ENCODE peak calls at places on chromosomes 12 and 14, in five cellular contexts. One of them, this sample, is unnamed.

GRCh38 chr12:48907243-48907642 is 18.0 kb downstream of the FKBP11 start:
- DNase-seq in spleen: no peak
- DNase-seq in cardiac muscle cell: no peak
- DNase-seq in GM23338: no peak
- DNase-seq in NT2/D1: no peak
- DNase-seq in this sample: no peak

GRCh38 chr12:104294845-104295674 is 8.5 kb upstream of the EID3 start:
- DNase-seq in spleen: no peak
- DNase-seq in cardiac muscle cell: no peak
- DNase-seq in GM23338: no peak
- DNase-seq in NT2/D1: no peak
- DNase-seq in this sample: no peak

GRCh38 chr12:64097346-64098105 is 124.6 kb downstream of the KICS2 start:
- DNase-seq in spleen: no peak
- DNase-seq in cardiac muscle cell: no peak
- DNase-seq in GM23338: no peak
- DNase-seq in NT2/D1: no peak
- DNase-seq in this sample: no peak

GRCh38 chr12:106118-106561 is 39.6 kb downstream of the IQSEC3 start:
- DNase-seq in spleen: no peak
- DNase-seq in cardiac muscle cell: no peak
- DNase-seq in GM23338: peak; percentile 77
- DNase-seq in NT2/D1: no peak
- DNase-seq in this sample: no peak

GRCh38 chr12:58368001-58368400 is 426.6 kb downstream of the ATP23 start:
- DNase-seq in spleen: no peak
- DNase-seq in cardiac muscle cell: no peak
- DNase-seq in GM23338: no peak
- DNase-seq in NT2/D1: no peak
- DNase-seq in this sample: no peak

GRCh38 chr14:89359477-89360222 is 57.4 kb downstream of the FOXN3 start:
- DNase-seq in spleen: no peak
- DNase-seq in cardiac muscle cell: no peak
- DNase-seq in GM23338: no peak
- DNase-seq in NT2/D1: no peak
- DNase-seq in this sample: no peak

GRCh38 chr12:58803893-58804292 is 116.4 kb downstream of the LRIG3 start:
- DNase-seq in spleen: no peak
- DNase-seq in cardiac muscle cell: no peak
- DNase-seq in GM23338: no peak
- DNase-seq in NT2/D1: no peak
- DNase-seq in this sample: no peak

GRCh38 chr12:24044973-24045703 is 95.7 kb upstream of the SOX5 start:
- DNase-seq in spleen: no peak
- DNase-seq in cardiac muscle cell: no peak
- DNase-seq in GM23338: no peak
- DNase-seq in NT2/D1: no peak
- DNase-seq in this sample: no peak

GRCh38 chr12:109467978-109468676 is 9.0 kb downstream of the KCTD10 start:
- DNase-seq in spleen: no peak
- DNase-seq in cardiac muscle cell: no peak
- DNase-seq in GM23338: no peak
- DNase-seq in NT2/D1: no peak
- DNase-seq in this sample: no peak

GRCh38 chr14:100692859-100693558 is 33.7 kb upstream of the DLK1 start:
- DNase-seq in spleen: no peak
- DNase-seq in cardiac muscle cell: no peak
- DNase-seq in GM23338: no peak
- DNase-seq in NT2/D1: no peak
- DNase-seq in this sample: peak; percentile 99

GRCh38 chr12:131210506-131211278 is 257.0 kb downstream of the ADGRD1 start:
- DNase-seq in spleen: peak; percentile 51
- DNase-seq in cardiac muscle cell: no peak
- DNase-seq in GM23338: no peak
- DNase-seq in NT2/D1: no peak
- DNase-seq in this sample: no peak

GRCh38 chr12:54373619-54374554 is 9.6 kb upstream of the GPR84 start:
- DNase-seq in spleen: no peak
- DNase-seq in cardiac muscle cell: no peak
- DNase-seq in GM23338: no peak
- DNase-seq in NT2/D1: no peak
- DNase-seq in this sample: no peak

GRCh38 chr14:95038521-95039250 is 118.6 kb downstream of the DICER1 start:
- DNase-seq in spleen: peak; percentile 30
- DNase-seq in cardiac muscle cell: no peak
- DNase-seq in GM23338: no peak
- DNase-seq in NT2/D1: no peak
- DNase-seq in this sample: peak; percentile 35

GRCh38 chr14:105086833-105087307 is 21.6 kb upstream of the GPR132 start:
- DNase-seq in spleen: peak; percentile 97
- DNase-seq in cardiac muscle cell: peak; percentile 92
- DNase-seq in GM23338: peak; percentile 93
- DNase-seq in NT2/D1: no peak
- DNase-seq in this sample: peak; percentile 94

GRCh38 chr12:13234045-13234641 is 37.6 kb downstream of the EMP1 start:
- DNase-seq in spleen: no peak
- DNase-seq in cardiac muscle cell: peak; percentile 57
- DNase-seq in GM23338: peak; percentile 88
- DNase-seq in NT2/D1: peak; percentile 89
- DNase-seq in this sample: no peak

GRCh38 chr12:54993181-54993835 is 8.7 kb upstream of the TESPA1 start:
- DNase-seq in spleen: no peak
- DNase-seq in cardiac muscle cell: peak; percentile 81
- DNase-seq in GM23338: peak; percentile 82
- DNase-seq in NT2/D1: peak; percentile 68
- DNase-seq in this sample: no peak

GRCh38 chr12:11769723-11770514 is 120.4 kb downstream of the ETV6 start:
- DNase-seq in spleen: no peak
- DNase-seq in cardiac muscle cell: no peak
- DNase-seq in GM23338: no peak
- DNase-seq in NT2/D1: no peak
- DNase-seq in this sample: no peak

GRCh38 chr12:11771356-11771755 is 121.9 kb downstream of the ETV6 start:
- DNase-seq in spleen: no peak
- DNase-seq in cardiac muscle cell: no peak
- DNase-seq in GM23338: peak; percentile 40
- DNase-seq in NT2/D1: no peak
- DNase-seq in this sample: no peak

GRCh38 chr12:11765817-11766794 is 116.6 kb downstream of the ETV6 start:
- DNase-seq in spleen: peak; percentile 83
- DNase-seq in cardiac muscle cell: no peak
- DNase-seq in GM23338: no peak
- DNase-seq in NT2/D1: no peak
- DNase-seq in this sample: no peak

GRCh38 chr12:11767029-11767724 is 117.7 kb downstream of the ETV6 start:
- DNase-seq in spleen: no peak
- DNase-seq in cardiac muscle cell: no peak
- DNase-seq in GM23338: no peak
- DNase-seq in NT2/D1: no peak
- DNase-seq in this sample: no peak

GRCh38 chr12:11768233-11768965 is 118.9 kb downstream of the ETV6 start:
- DNase-seq in spleen: no peak
- DNase-seq in cardiac muscle cell: no peak
- DNase-seq in GM23338: no peak
- DNase-seq in NT2/D1: no peak
- DNase-seq in this sample: no peak
- H3K4me1 ChIP-seq in spleen: peaks cover 39% of the 10 kb centered on the region
- H3K4me1 ChIP-seq in cardiac muscle cell: peaks cover 29% of the 10 kb centered on the region
- H3K4me1 ChIP-seq in GM23338: peaks cover 23% of the 10 kb centered on the region
- H3K4me1 ChIP-seq in NT2/D1: no peaks in the 10 kb centered on the region
- H3K4me1 ChIP-seq in this sample: no peaks in the 10 kb centered on the region

GRCh38 chr12:42482820-42483533 is 106.6 kb downstream of the PRICKLE1 start:
- DNase-seq in spleen: peak; percentile 94
- DNase-seq in cardiac muscle cell: peak; percentile 92
- DNase-seq in GM23338: peak; percentile 86
- DNase-seq in NT2/D1: peak; percentile 71
- DNase-seq in this sample: peak; percentile 61
- H3K4me1 ChIP-seq in spleen: peaks cover 24% of the 10 kb centered on the region
- H3K4me1 ChIP-seq in cardiac muscle cell: peaks cover 54% of the 10 kb centered on the region
- H3K4me1 ChIP-seq in GM23338: peaks cover 46% of the 10 kb centered on the region
- H3K4me1 ChIP-seq in NT2/D1: no peaks in the 10 kb centered on the region
- H3K4me1 ChIP-seq in this sample: peaks cover 9% of the 10 kb centered on the region

DNA sequence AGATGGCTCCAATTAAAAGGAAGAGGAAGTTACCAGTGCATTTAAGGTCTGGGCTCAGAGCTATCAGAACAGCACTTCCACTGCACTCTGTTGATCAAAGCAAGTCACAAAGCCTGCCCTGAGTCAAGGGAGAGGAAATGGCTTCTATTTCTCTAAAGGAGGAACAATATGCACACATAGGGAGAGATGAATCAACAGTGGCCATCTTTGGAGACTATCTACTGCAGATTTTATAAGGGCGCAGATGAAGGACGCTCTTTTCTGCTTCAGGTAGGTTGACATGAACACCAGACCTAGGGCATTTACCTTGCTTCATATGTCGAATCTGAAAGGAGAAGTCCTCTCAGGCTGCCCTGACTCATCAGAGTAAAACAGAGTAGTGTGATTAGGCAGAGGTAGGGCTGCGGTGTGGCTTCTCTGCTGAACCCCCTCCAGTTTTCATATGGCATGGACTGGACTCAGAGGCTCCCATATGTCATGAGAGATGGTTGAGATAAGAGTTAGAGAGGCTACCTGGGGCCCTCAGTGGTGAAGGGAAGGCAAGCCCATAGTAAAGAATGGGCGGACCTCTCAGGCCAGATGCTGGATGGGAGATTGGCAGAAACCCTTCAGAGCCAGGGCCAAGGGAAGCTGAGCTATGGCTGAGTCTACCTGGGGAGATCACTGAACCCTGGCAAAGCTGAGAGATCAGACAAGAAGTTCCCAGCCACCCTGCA is 84.4 kb downstream of the ARF6 start:
- DNase-seq in spleen: no peak
- DNase-seq in cardiac muscle cell: no peak
- DNase-seq in GM23338: no peak
- DNase-seq in NT2/D1: no peak
- DNase-seq in this sample: no peak
- H3K4me1 ChIP-seq in spleen: peaks cover 27% of the 10 kb centered on the region
- H3K4me1 ChIP-seq in cardiac muscle cell: peaks cover under 1% of the 10 kb centered on the region
- H3K4me1 ChIP-seq in GM23338: no peaks in the 10 kb centered on the region
- H3K4me1 ChIP-seq in NT2/D1: no peaks in the 10 kb centered on the region
- H3K4me1 ChIP-seq in this sample: peaks cover 30% of the 10 kb centered on the region

DNA sequence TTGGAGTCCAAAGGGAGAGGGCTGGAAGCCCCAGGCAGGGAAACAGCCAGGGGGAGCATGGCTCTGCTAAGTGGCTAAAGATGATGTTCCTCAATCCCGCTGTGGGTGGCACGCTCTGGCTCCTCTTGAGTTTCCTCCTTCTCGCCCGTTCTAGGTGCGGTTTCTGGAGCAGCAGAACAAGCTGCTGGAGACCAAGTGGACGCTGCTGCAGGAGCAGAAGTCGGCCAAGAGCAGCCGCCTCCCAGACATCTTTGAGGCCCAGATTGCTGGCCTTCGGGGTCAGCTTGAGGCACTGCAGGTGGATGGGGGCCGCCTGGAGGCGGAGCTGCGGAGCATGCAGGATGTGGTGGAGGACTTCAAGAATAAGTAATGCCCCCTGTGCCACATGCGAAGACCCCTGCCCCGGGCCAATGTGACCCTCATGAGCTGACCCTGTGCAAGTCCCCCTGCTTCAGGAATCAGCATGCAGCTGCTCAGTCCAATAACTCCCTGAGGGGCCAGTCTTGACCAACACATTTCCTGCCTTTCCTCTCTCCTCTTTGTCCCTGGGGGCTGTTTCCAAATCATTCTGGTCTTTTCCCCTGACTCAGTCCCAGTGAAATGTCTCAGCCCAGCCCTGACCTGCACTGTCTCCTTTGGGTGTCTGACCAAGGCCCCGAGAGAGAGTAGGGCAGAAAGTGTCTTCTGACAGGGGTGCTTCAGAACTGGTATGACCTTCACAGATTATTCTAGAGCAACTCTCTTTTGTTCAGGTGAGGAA is 2.1 kb downstream of the KRT7 start:
- DNase-seq in spleen: peak; percentile 68
- DNase-seq in cardiac muscle cell: no peak
- DNase-seq in GM23338: no peak
- DNase-seq in NT2/D1: no peak
- DNase-seq in this sample: peak; percentile 42
- H3K4me1 ChIP-seq in spleen: no peaks in the 10 kb centered on the region
- H3K4me1 ChIP-seq in cardiac muscle cell: no peaks in the 10 kb centered on the region
- H3K4me1 ChIP-seq in GM23338: peaks cover 37% of the 10 kb centered on the region
- H3K4me1 ChIP-seq in NT2/D1: peaks cover 43% of the 10 kb centered on the region
- H3K4me1 ChIP-seq in this sample: peaks cover 62% of the 10 kb centered on the region

GRCh38 chr12:98466970-98467369 is 48.4 kb upstream of the TMPO start:
- DNase-seq in spleen: no peak
- DNase-seq in cardiac muscle cell: no peak
- DNase-seq in GM23338: no peak
- DNase-seq in NT2/D1: no peak
- DNase-seq in this sample: no peak
- H3K4me1 ChIP-seq in spleen: no peaks in the 10 kb centered on the region
- H3K4me1 ChIP-seq in cardiac muscle cell: no peaks in the 10 kb centered on the region
- H3K4me1 ChIP-seq in GM23338: no peaks in the 10 kb centered on the region
- H3K4me1 ChIP-seq in NT2/D1: no peaks in the 10 kb centered on the region
- H3K4me1 ChIP-seq in this sample: peaks cover 17% of the 10 kb centered on the region

DNA sequence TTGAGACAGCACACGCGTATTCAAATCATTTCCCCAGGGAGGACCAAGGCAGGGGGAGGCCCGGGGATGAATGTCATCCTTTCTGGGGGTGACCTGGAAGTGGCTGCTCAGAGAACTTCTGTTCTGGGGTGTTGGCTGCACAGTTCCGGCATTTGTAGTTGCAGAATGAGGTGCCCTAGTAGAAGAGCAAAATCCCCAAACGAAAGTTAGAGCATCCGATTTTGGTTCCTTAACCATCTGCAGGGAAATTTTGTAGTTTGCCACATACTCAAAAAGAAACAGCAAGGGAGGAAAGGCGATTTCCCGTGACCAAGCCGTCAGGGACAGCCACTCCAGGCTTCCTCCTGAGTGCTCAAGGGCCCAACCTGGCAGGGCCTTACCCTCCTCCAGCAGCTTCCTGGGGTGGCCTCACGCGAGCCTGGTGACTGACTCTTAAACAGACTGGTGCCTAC is 13.0 kb upstream of the TRAF3 start:
- DNase-seq in spleen: no peak
- DNase-seq in cardiac muscle cell: no peak
- DNase-seq in GM23338: no peak
- DNase-seq in NT2/D1: no peak
- DNase-seq in this sample: no peak
- H3K4me1 ChIP-seq in spleen: peaks cover 12% of the 10 kb centered on the region
- H3K4me1 ChIP-seq in cardiac muscle cell: no peaks in the 10 kb centered on the region
- H3K4me1 ChIP-seq in GM23338: peaks cover 14% of the 10 kb centered on the region
- H3K4me1 ChIP-seq in NT2/D1: no peaks in the 10 kb centered on the region
- H3K4me1 ChIP-seq in this sample: no peaks in the 10 kb centered on the region

DNA sequence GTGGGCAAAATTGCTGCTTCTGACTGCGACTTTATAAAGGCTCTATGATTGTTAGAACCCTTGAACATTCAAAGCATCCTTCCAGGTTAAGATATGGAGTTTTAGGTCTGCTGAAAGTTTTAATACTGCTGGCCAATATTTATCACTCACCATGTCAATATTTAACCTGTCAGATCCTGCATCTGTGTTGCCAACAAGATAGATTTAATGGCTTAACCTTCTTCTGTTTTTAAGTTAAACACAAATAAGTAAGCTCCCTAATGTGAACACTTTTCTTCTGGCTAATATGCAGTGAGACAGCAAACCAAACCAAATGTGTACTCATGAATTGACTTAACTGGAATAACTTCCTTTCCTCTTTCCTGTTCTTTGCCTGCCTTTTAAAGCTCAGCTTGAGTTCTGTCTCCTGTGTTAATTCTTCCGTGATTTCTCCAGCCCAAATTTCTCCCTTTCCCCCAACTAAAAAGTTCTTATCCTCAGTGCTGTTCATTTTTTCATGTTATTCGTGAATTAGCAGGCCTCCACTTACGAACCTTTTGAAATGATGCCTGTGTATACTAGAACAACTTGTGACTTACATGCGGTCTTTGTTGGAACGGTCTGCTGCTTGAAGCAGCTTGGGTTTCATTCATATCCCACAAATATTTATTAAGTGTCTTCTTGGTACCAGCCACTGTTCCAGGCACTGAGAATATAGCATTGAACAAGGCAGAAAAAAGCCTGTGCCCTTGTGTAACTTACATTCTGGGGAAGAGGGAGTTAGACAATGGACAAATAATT is 9.1 kb downstream of the FBXW8 start:
- DNase-seq in spleen: no peak
- DNase-seq in cardiac muscle cell: no peak
- DNase-seq in GM23338: no peak
- DNase-seq in NT2/D1: no peak
- DNase-seq in this sample: no peak
- H3K4me1 ChIP-seq in spleen: peaks cover 16% of the 10 kb centered on the region
- H3K4me1 ChIP-seq in cardiac muscle cell: peaks cover 9% of the 10 kb centered on the region
- H3K4me1 ChIP-seq in GM23338: peaks cover 6% of the 10 kb centered on the region
- H3K4me1 ChIP-seq in NT2/D1: no peaks in the 10 kb centered on the region
- H3K4me1 ChIP-seq in this sample: peaks cover 21% of the 10 kb centered on the region

This sample was measured in RWPE2.